ENCODE peak calls at places on chromosome 1, in ten cellular contexts. L is fibroblast of lung, N is uterus, M is upper lobe of right lung, H is transverse colon, Y is sigmoid colon, P is osteoblast, A is neuronal stem cell, X is IMR-90, W is ovary. Q is an unnamed sample. For H3K36me3, the result is how much of the 10 kb centered on the place peaks cover.

GRCh38 chr1:153963850-153964331 is 554 bp upstream of the SLC39A1 start:
- DNase-seq in L (peak), N (no peak), M (peak), H (peak), Y (peak), P (peak), A (peak), X (no peak), W (peak), Q (no peak)

GRCh38 chr1:244062136-244062535 is 11.1 kb downstream of the ZBTB18 start:
- DNase-seq in L (no peak), N (no peak), M (no peak), H (no peak), Y (no peak), P (no peak), A (no peak), X (no peak), W (no peak), Q (no peak)

GRCh38 chr1:84247425-84248220 is 53.9 kb upstream of the SAMD13 start:
- DNase-seq in L (peak), N (no peak), M (no peak), H (peak), Y (no peak), P (peak), A (no peak), X (peak), W (no peak), Q (no peak)

GRCh38 chr1:196677781-196678509 is 26.1 kb downstream of the CFH start:
- DNase-seq in L (peak), N (no peak), M (no peak), H (no peak), Y (no peak), P (no peak), A (no peak), X (peak), W (no peak), Q (no peak)

GRCh38 chr1:116494745-116495144 is 76.1 kb downstream of the CD58 start:
- DNase-seq in L (peak), N (no peak), M (no peak), H (no peak), Y (no peak), P (no peak), A (no peak), X (no peak), W (no peak), Q (no peak)

GRCh38 chr1:36177589-36178463 is 21.9 kb downstream of the MAP7D1 start:
- DNase-seq in L (no peak), N (no peak), M (no peak), H (no peak), Y (no peak), P (peak), A (no peak), X (no peak), W (no peak), Q (no peak)

GRCh38 chr1:162213281-162213909 is 143.9 kb downstream of the NOS1AP start:
- DNase-seq in L (peak), N (peak), M (peak), H (peak), Y (peak), P (no peak), A (peak), X (peak), W (peak), Q (peak)

GRCh38 chr1:25872708-25873107 is 2.8 kb downstream of the PAQR7 start:
- DNase-seq in L (no peak), N (no peak), M (no peak), H (no peak), Y (no peak), P (no peak), A (no peak), X (no peak), W (no peak), Q (no peak)

GRCh38 chr1:248810727-248811513 is 14.8 kb downstream of the SH3BP5L start:
- DNase-seq in L (no peak), N (no peak), M (no peak), H (no peak), Y (no peak), P (peak), A (no peak), X (no peak), W (no peak), Q (peak)

GRCh38 chr1:97738270-97738669 is 182.6 kb downstream of the DPYD start:
- DNase-seq in L (no peak), N (no peak), M (no peak), H (no peak), Y (no peak), P (peak), A (peak), X (no peak), W (no peak), Q (no peak)

GRCh38 chr1:183568176-183569041 is 21.9 kb downstream of the NCF2 start:
- DNase-seq in L (peak), N (no peak), M (no peak), H (peak), Y (peak), P (no peak), A (no peak), X (no peak), W (no peak), Q (peak)

GRCh38 chr1:31704261-31705079 is 653 bp upstream of the COL16A1 start:
- DNase-seq in L (peak), N (peak), M (no peak), H (peak), Y (peak), P (peak), A (no peak), X (peak), W (no peak), Q (peak)

GRCh38 chr1:200242379-200243041 is 167.3 kb downstream of the ZNF281 start:
- DNase-seq in L (peak), N (peak), M (no peak), H (no peak), Y (no peak), P (no peak), A (peak), X (peak), W (no peak), Q (peak)

GRCh38 chr1:187952446-187952845 is 1123.7 kb downstream of the PLA2G4A start:
- DNase-seq in L (no peak), N (no peak), M (no peak), H (no peak), Y (no peak), P (no peak), A (no peak), X (no peak), W (no peak), Q (no peak)

GRCh38 chr1:28437924-28438699 is 67.7 kb upstream of the RCC1 start:
- DNase-seq in L (peak), N (peak), M (peak), H (peak), Y (peak), P (peak), A (peak), X (peak), W (peak), Q (peak)

GRCh38 chr1:16984717-16985116 is 4.3 kb upstream of the MFAP2 start:
- DNase-seq in L (peak), N (peak), M (no peak), H (peak), Y (peak), P (peak), A (no peak), X (peak), W (peak), Q (peak)

GRCh38 chr1:199550384-199551067 is 477.0 kb upstream of the NR5A2 start:
- DNase-seq in L (peak), N (no peak), M (no peak), H (no peak), Y (no peak), P (no peak), A (no peak), X (peak), W (no peak), Q (no peak)

GRCh38 chr1:153985984-153986761 is at the start of gene RAB13:
- DNase-seq in L (peak), N (peak), M (peak), H (peak), Y (peak), P (peak), A (peak), X (peak), W (peak), Q (peak)

GRCh38 chr1:178223289-178223688 is 129.4 kb downstream of the RASAL2 start:
- DNase-seq in L (no peak), N (no peak), M (no peak), H (no peak), Y (no peak), P (no peak), A (no peak), X (no peak), W (no peak), Q (no peak)

GRCh38 chr1:78003882-78004718 is 639 bp upstream of the DNAJB4 start:
- DNase-seq in L (peak), N (peak), M (no peak), H (peak), Y (peak), P (no peak), A (peak), X (peak), W (peak), Q (peak)

GRCh38 chr1:216566809-216567208 is 143.6 kb upstream of the USH2A start:
- DNase-seq in L (peak), N (no peak), M (no peak), H (no peak), Y (no peak), P (no peak), A (no peak), X (peak), W (no peak), Q (no peak)

GRCh38 chr1:209246660-209247059 is 336.9 kb upstream of the CAMK1G start:
- DNase-seq in L (peak), N (no peak), M (no peak), H (no peak), Y (no peak), P (peak), A (no peak), X (peak), W (no peak), Q (no peak)

GRCh38 chr1:22709891-22710687 is 550 bp upstream of the EPHB2 start:
- DNase-seq in L (peak), N (peak), M (peak), H (peak), Y (no peak), P (peak), A (peak), X (peak), W (peak), Q (peak)

GRCh38 chr1:25554886-25555752 is 11.7 kb downstream of the LDLRAP1 start:
- DNase-seq in L (peak), N (no peak), M (no peak), H (no peak), Y (no peak), P (no peak), A (no peak), X (peak), W (no peak), Q (no peak)

GRCh38 chr1:60833173-60833572 is 249.2 kb upstream of the NFIA start:
- DNase-seq in L (no peak), N (no peak), M (no peak), H (peak), Y (no peak), P (no peak), A (no peak), X (no peak), W (no peak), Q (no peak)

GRCh38 chr1:51325391-51325790 is 5.0 kb downstream of the TTC39A start:
- DNase-seq in L (no peak), N (no peak), M (no peak), H (no peak), Y (no peak), P (peak), A (no peak), X (no peak), W (no peak), Q (no peak)

GRCh38 chr1:67135354-67135753 is 584 bp upstream of the C1orf141 start:
- DNase-seq in L (peak), N (no peak), M (no peak), H (no peak), Y (no peak), P (peak), A (no peak), X (peak), W (no peak), Q (no peak)

GRCh38 chr1:155882235-155882634 is 22.9 kb downstream of the SYT11 start:
- DNase-seq in L (no peak), N (no peak), M (no peak), H (no peak), Y (no peak), P (no peak), A (no peak), X (no peak), W (no peak), Q (no peak)

GRCh38 chr1:160108888-160109662 is 6.5 kb upstream of the ATP1A2 start:
- DNase-seq in L (peak), N (no peak), M (no peak), H (no peak), Y (no peak), P (peak), A (no peak), X (peak), W (peak), Q (peak)

DNA sequence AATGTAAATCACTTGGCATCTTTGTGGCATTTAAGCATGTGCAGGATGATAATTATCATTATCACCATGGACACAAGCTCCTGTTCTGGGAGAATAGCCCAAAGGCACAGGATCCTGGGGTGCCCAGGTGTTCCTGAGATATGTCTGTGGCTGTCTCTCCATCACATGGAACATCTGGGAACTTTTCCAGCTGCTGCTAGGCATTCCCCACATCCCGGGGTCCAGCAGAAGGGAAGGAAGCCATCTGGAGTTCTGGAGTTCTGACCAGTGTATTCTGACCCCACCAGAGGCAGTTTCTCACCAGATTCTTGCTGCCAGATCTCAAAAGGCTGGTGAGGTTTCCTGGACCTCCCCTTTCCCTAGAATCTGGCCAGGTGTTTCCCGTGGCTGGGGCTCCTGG is 259.7 kb upstream of the VAMP3 start:
- DNase-seq in L (no peak), N (no peak), M (no peak), H (no peak), Y (no peak), P (no peak), A (no peak), X (no peak), W (no peak), Q (no peak)
- H3K27ac ChIP-seq in L (no peak), N (no peak), M (no peak), H (no peak), Y (no peak), P (no peak), A (no peak), X (no peak), W (no peak), Q (no peak)

DNA sequence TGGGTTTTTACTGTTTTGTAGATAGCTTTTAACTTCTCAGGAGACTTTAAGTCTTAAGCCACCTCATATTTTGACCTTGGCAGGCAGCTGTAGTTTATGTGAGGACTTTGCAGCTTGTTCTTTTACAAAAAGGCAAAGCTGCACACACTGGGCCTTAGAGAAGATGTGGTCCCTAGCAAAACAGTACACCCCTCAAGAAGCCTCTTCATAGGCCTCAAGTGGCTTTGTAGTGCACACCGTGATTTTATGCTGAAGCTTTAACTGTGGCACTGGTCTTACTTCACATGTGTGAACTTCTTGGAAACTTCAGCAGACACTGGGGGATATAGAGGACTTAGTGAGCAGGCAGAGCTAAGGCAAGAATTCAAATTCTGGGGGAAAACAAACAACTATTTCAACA is 83.6 kb downstream of the SNRPE start:
- DNase-seq in L (no peak), N (no peak), M (no peak), H (no peak), Y (no peak), P (peak), A (no peak), X (no peak), W (no peak), Q (no peak)
- H3K36me3 ChIP-seq in L (under half), N (under half), M (under half), H (under half), Y (under half), P (under half), A (under half), X (under half), W (under half), Q (under half)

GRCh38 chr1:2575801-2576663 is 10.5 kb upstream of the PRXL2B start:
- DNase-seq in L (no peak), N (no peak), M (peak), H (peak), Y (no peak), P (peak), A (no peak), X (no peak), W (peak), Q (peak)
- H3K27ac ChIP-seq in L (no peak), N (peak), M (peak), H (peak), Y (peak), P (no peak), A (no peak), X (no peak), W (no peak), Q (no peak)

DNA sequence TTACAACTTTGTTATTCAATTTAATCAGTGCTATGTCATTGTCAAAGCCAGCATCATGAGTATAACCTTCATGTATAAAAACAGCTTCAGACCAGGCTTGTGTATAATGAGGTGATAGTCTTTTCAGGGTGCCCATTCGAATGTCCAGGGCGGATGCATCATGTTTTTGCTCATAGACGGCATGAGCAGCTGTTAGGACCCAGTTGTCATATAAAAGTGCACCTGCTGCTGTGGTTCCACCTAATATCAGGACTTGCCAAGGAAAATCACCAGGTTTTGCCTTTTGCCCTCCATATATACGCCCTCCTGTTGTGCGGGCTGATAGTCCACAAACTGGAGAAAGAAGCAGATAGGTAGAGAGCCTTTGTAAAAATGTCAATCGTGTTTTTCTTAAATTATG is 14.9 kb downstream of the TARDBP start:
- DNase-seq in L (no peak), N (no peak), M (no peak), H (no peak), Y (no peak), P (no peak), A (no peak), X (no peak), W (no peak), Q (peak)
- H3K36me3 ChIP-seq in L (under half), N (under half), M (half or more), H (under half), Y (half or more), P (under half), A (half or more), X (under half), W (under half), Q (half or more)

DNA sequence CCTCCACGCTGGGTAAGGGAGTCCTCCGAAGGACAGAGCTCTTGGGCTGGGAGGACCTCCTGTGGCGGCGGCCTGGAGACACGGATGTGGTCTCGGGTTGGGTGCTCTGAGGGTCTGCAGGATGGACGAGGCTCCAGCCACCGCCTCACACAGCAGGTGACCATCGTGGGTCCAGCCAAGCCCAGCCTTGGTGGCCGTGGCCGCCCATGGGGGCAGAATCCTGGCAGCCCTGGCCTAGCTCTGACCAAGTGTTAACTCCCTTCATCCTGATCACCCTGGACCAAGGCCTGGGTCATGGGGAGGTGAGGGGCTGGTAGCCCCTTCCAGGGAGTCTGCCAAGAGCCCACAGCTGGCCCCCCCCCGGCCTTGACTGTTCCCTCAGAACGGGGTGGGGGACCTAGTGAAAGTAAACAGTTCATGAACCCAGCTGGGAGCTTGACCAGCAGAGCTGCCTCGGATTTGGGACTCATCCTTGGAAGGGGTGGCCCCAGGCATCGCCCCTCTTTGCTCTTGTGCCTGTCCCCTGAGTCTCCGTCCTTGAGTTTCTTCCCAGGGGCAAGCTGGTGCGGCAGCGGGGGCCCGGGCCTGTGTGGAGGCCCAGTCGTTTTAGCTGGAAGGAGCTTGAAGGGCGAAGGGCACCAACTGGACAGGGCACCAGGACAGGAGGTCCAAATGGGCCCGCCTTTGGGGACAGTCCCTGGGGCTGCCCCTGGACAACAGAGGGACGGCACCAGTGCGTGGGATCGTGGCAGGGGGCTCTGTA is 17.8 kb downstream of the ARHGEF16 start:
- DNase-seq in L (no peak), N (no peak), M (no peak), H (no peak), Y (no peak), P (no peak), A (no peak), X (no peak), W (no peak), Q (no peak)
- H3K27ac ChIP-seq in L (no peak), N (no peak), M (no peak), H (no peak), Y (no peak), P (no peak), A (peak), X (no peak), W (no peak), Q (no peak)

GRCh38 chr1:20498116-20498515 is 9.8 kb downstream of the MUL1 start:
- DNase-seq in L (no peak), N (no peak), M (no peak), H (no peak), Y (no peak), P (no peak), A (no peak), X (no peak), W (no peak), Q (no peak)
- H3K36me3 ChIP-seq in L (under half), N (under half), M (under half), H (under half), Y (half or more), P (under half), A (under half), X (under half), W (under half), Q (under half)

DNA sequence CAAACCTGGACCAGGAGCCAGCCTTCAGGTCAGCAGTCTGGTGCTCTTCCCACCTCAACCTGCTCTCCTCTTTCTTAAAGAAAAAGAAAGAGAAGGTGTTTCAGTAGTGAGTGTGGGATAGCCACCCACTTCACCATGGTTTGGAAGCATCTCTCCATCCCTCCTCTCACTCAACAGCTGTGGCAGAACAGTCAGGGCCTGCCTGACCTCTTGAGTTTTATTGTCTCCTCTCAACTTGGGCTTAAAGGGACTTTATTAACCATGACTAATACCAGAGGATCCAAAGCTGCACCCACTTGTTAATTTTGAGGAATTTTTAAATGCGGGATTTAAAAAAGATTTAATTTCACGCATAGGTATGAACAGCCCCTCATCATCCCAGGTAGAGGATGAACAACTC is 570 bp upstream of the VASH2 start:
- DNase-seq in L (no peak), N (no peak), M (no peak), H (no peak), Y (no peak), P (no peak), A (no peak), X (no peak), W (no peak), Q (no peak)
- H3K27ac ChIP-seq in L (no peak), N (no peak), M (no peak), H (no peak), Y (no peak), P (no peak), A (no peak), X (no peak), W (no peak), Q (no peak)

GRCh38 chr1:201791051-201791774 is 37.7 kb upstream of the IPO9 start:
- DNase-seq in L (no peak), N (no peak), M (no peak), H (no peak), Y (no peak), P (no peak), A (no peak), X (peak), W (no peak), Q (no peak)
- H3K36me3 ChIP-seq in L (half or more), N (under half), M (under half), H (under half), Y (half or more), P (half or more), A (half or more), X (half or more), W (under half), Q (under half)